ENCODE peak calls at places on chromosomes 13 and 19, in six cellular contexts. C is substantia nigra, G is GM12878, B is foreskin keratinocyte, H is Peyer's patch, X is thoracic aorta. Z is an unnamed sample.

GRCh38 chr19:2175742-2176141 is 12.0 kb downstream of the DOT1L start:
- DNase-seq in C (no peak), G (no peak), X (no peak), B (no peak), H (no peak), Z (no peak)

GRCh38 chr13:73406454-73406853 is 347.6 kb downstream of the KLF5 start:
- DNase-seq in H (no peak), X (no peak), C (no peak), G (no peak), B (no peak), Z (no peak)

GRCh38 chr13:75445717-75446529 is 36.0 kb downstream of the TBC1D4 start:
- DNase-seq in X (no peak), B (no peak), H (no peak), G (no peak), C (no peak), Z (no peak)

GRCh38 chr13:99545979-99546378 is 44.7 kb downstream of the TM9SF2 start:
- DNase-seq in C (no peak), X (no peak), G (no peak), B (no peak), H (no peak), Z (no peak)

GRCh38 chr19:16778796-16779411 is 50.3 kb upstream of the SIN3B start:
- DNase-seq in B (no peak), G (peak), C (no peak), H (peak), X (no peak), Z (peak)

GRCh38 chr19:13937479-13938360 is 497 bp downstream of the PODNL1 start:
- DNase-seq in H (no peak), X (no peak), C (no peak), G (no peak), B (no peak), Z (no peak)

GRCh38 chr13:75180805-75181455 is 301.0 kb downstream of the TBC1D4 start:
- DNase-seq in G (no peak), B (peak), C (no peak), H (no peak), X (no peak), Z (no peak)

GRCh38 chr19:20278342-20278741 is 111.3 kb downstream of the ZNF486 start:
- DNase-seq in C (no peak), H (no peak), X (no peak), G (no peak), B (no peak), Z (no peak)

GRCh38 chr19:18603958-18604819 is 2.4 kb downstream of the CRLF1 start:
- DNase-seq in B (no peak), C (no peak), X (no peak), G (no peak), H (no peak), Z (no peak)
- H3K27ac ChIP-seq in B (no peak), C (no peak), X (no peak), G (no peak), H (no peak), Z (no peak)

GRCh38 chr19:342128-342455 is 2.5 kb downstream of the MIER2 start:
- DNase-seq in B (no peak), G (no peak), C (no peak), H (no peak), X (no peak), Z (no peak)
- H3K27ac ChIP-seq in B (no peak), G (no peak), C (peak), H (no peak), X (no peak), Z (no peak)

DNA sequence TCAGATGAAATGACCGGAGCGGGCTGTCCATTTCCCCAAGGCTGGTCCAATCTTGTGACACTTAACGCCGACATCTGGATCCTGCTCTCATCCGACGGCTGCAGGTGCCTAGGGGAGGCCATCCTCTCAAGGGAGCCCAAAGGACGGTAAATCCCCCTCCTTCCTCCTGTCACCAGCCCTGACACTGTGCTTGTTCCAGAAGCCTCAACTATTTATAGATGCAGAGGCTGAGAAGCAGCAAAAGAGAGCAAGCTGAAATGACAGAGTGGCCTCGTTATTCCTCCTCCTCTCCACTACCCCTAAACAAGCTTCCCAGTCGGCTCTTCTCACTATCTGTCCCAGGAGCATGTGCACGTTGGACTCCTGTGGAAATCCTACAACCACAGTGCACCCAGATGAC is 533.7 kb downstream of the LIG4 start:
- DNase-seq in B (no peak), H (no peak), G (no peak), C (no peak), X (no peak), Z (no peak)
- H3K27ac ChIP-seq in B (no peak), H (no peak), G (no peak), C (no peak), X (no peak), Z (no peak)

GRCh38 chr13:76976929-76977328 is 15.0 kb upstream of the CLN5 start:
- DNase-seq in H (no peak), X (no peak), B (no peak), C (no peak), G (no peak), Z (no peak)
- H3K27ac ChIP-seq in H (no peak), X (no peak), B (no peak), C (no peak), G (no peak), Z (no peak)

Z was measured in testis.